ENCODE peak calls at places on chromosomes 3 and 15, in nine cellular contexts. U is OCI-LY7, A is GM23338, M is PC-3, X is A549, Q is hepatocyte, Y is HCT116, L is GM12878, R is neural progenitor cell. K is an unnamed sample.

GRCh38 chr15:51227967-51228783 is 110.2 kb downstream of the CYP19A1 start:
- DNase-seq in A (peak; percentile 42), L (peak; percentile 76), X (peak; percentile 69), R (no peak), U (no peak), Y (peak; percentile 54), Q (peak; percentile 23), M (peak; percentile 52), K (peak; percentile 53)

GRCh38 chr3:185558395-185558794 is 6.0 kb upstream of the LIPH start:
- DNase-seq in Q (peak; percentile 84), R (no peak), A (no peak), L (no peak), X (no peak), M (peak; percentile 96), Y (peak; percentile 84), U (no peak), K (peak; percentile 99)

GRCh38 chr15:67120839-67121540 is 55.6 kb downstream of the SMAD3 start:
- DNase-seq in U (no peak), L (peak; percentile 51), M (peak; percentile 61), Q (peak; percentile 86), R (no peak), X (peak; percentile 90), A (no peak), Y (no peak), K (peak; percentile 56)

GRCh38 chr15:45276851-45277250 is 24.8 kb downstream of the SLC28A2 start:
- DNase-seq in L (peak; percentile 11), X (peak; percentile 33), Y (no peak), R (peak; percentile 18), A (peak; percentile 50), Q (peak; percentile 58), M (peak; percentile 74), U (peak; percentile 52), K (no peak)

GRCh38 chr3:128922804-128923459 is 43.5 kb downstream of the ACAD9 start:
- DNase-seq in A (no peak), U (no peak), Q (no peak), Y (no peak), M (no peak), R (no peak), L (no peak), X (no peak), K (no peak)

GRCh38 chr3:89360155-89360554 is 252.7 kb downstream of the EPHA3 start:
- DNase-seq in Q (no peak), M (peak; percentile 35), R (no peak), X (no peak), Y (no peak), U (no peak), L (no peak), A (no peak), K (peak; percentile 83)

GRCh38 chr3:169149349-169149890 is 514.1 kb downstream of the MECOM start:
- DNase-seq in L (peak; percentile 4), Q (peak; percentile 94), Y (peak; percentile 67), M (peak; percentile 92), R (peak; percentile 95), U (peak; percentile 82), X (peak; percentile 75), A (peak; percentile 90), K (peak; percentile 73)

GRCh38 chr3:134029734-134030381 is at the start of gene SLCO2A1:
- DNase-seq in U (no peak), L (no peak), M (no peak), X (no peak), A (peak; percentile 78), Q (peak; percentile 81), Y (no peak), R (peak; percentile 77), K (no peak)

DNA sequence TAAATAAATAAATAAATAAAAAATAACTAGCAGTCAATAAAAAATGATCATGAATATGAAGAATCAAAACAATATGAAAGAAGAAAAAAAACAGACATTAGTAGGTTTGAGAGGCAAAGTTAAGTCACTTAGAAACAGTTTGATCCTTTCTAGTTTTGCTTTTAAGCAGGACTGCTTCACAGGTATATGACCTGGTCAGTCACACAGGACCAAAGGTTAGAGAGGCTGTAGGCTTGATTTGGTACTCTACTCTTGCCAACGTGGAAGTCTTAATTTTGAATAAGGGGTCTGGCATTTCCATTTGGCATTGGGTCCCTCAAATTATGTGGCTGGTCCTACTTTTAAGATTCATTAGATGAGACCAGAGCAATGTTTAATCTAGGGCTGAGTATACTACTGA is 441.7 kb upstream of the NECTIN3 start:
- DNase-seq in U (no peak), L (no peak), M (no peak), X (no peak), Q (no peak), R (no peak), Y (no peak), A (no peak), K (no peak)
- TF ChIP-seq CTCF in U (no peak), L (no peak), M (no peak), X (no peak), Q (no peak), R (no peak), Y (no peak), A (no peak), K (no peak)

GRCh38 chr15:63198752-63199250 is 9.4 kb downstream of the RAB8B start:
- DNase-seq in R (no peak), L (no peak), Y (no peak), A (no peak), U (no peak), Q (no peak), M (peak; percentile 72), X (no peak), K (no peak)
- H3K4me2 ChIP-seq in R (no peak overlapping the region), L (peak overlapping the region; percentile 44), Y (no peak overlapping the region), A (peak overlapping the region; percentile 3), U (no peak overlapping the region), Q (peak overlapping the region; percentile 26), M (peak overlapping the region; percentile 64), X (peak overlapping the region; percentile 39), K (peak overlapping the region; percentile 57)

GRCh38 chr15:43267439-43267838 is 711 bp upstream of the TGM5 start:
- DNase-seq in X (no peak), Y (no peak), A (no peak), L (no peak), R (no peak), U (no peak), Q (no peak), M (no peak), K (no peak)

GRCh38 chr15:43266834-43267233 is at the start of gene TGM5:
- DNase-seq in M (peak; percentile 39), Y (no peak), Q (peak; percentile 14), A (no peak), R (no peak), U (no peak), L (no peak), X (no peak), K (peak; percentile 91)

GRCh38 chr15:43270113-43270665 is 3.5 kb upstream of the TGM5 start:
- DNase-seq in R (no peak), U (no peak), X (no peak), M (no peak), A (no peak), L (no peak), Q (no peak), Y (no peak), K (no peak)

GRCh38 chr15:43266386-43266785 is 342 bp downstream of the TGM5 start:
- DNase-seq in R (no peak), M (no peak), X (no peak), A (no peak), L (no peak), Y (no peak), U (no peak), Q (no peak), K (no peak)

GRCh38 chr15:43268111-43269105 is 1.7 kb upstream of the TGM5 start:
- DNase-seq in M (peak; percentile 16), A (peak; percentile 77), U (no peak), X (no peak), L (no peak), Q (no peak), R (peak; percentile 72), Y (no peak), K (no peak)
- TF ChIP-seq CTCF in M (peak; percentile 32), A (peak; percentile 62), U (peak; percentile 20), X (no peak), L (peak; percentile 32), Q (no peak), R (peak; percentile 57), Y (peak; percentile 31), K (peak; percentile 51)

GRCh38 chr3:114460459-114460858 is 166.6 kb downstream of the TIGIT start:
- DNase-seq in Y (no peak), X (no peak), Q (no peak), R (no peak), A (no peak), M (no peak), U (no peak), L (no peak), K (no peak)
- H3K4me2 ChIP-seq in Y (no peak overlapping the region), X (no peak overlapping the region), Q (no peak overlapping the region), R (no peak overlapping the region), A (no peak overlapping the region), M (no peak overlapping the region), U (no peak overlapping the region), L (peak overlapping the region; percentile 49), K (no peak overlapping the region)

GRCh38 chr3:73188707-73189106 is 127.2 kb downstream of the EBLN2 start:
- DNase-seq in Q (no peak), U (no peak), X (no peak), M (no peak), Y (no peak), L (no peak), A (no peak), R (no peak), K (no peak)

DNA sequence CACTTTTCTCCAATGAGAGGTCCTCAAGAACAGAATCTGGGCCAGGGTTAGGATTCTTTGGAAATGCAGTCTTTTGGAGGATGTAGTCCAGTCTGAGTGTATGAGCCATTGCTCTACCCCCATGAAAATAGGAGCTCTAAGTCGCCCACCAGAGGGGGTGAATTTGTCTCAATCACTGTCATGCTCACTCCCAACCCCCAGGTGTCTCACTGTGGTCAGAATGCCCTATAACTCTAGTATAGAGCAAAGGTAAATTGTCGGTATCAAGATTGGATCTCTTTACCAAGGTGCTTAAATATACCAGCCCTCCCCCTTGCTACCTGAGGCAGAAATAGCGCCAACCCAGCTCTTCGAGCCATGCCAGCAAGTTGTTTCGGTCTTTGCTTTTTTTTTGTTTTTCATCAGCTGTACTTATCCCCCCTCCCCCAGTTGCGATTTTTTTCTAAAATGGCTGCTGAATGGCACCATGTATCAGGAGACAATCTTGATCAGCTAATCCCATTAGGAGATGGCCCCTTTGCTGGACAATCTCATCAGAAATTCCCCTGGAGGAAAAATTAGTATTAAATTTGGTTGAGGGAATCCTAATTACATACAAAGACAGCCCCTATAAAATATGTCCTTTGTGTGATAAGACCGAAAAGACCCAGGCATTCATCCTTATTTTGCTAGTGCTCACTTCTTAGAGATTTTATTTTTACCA is 130.7 kb downstream of the EBLN2 start:
- DNase-seq in X (peak; percentile 19), U (peak; percentile 10), R (peak; percentile 66), Q (peak; percentile 4), Y (peak; percentile 37), L (no peak), M (peak; percentile 21), A (peak; percentile 91), K (no peak)
- TF ChIP-seq CTCF in X (no peak), U (peak; percentile 69), R (peak; percentile 64), Q (peak; percentile 11), Y (peak; percentile 67), L (no peak), M (peak; percentile 56), A (peak; percentile 84), K (no peak)

DNA sequence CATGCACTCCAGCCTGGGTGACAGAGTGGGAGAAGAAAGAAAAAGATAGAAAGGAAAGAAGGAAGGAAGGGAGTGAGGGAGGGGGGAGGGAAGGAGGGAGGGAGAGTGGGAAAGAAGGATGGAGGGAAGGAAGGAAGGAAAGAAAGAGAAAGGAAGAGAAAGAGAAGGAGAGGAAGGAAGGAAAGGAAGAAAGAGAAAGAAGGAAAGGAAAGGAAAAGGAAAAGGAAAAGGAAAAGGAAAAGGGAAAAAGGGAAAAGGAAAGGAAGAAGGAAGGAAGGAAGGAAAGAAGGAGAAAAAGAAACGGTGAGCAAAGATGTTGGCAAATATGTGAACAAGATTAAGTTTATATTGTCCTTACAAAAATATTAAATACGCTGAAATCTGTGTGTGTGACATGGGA is 36.2 kb upstream of the TICRR start:
- DNase-seq in U (no peak), R (no peak), A (no peak), Q (no peak), X (no peak), Y (no peak), L (no peak), M (no peak), K (no peak)
- H3K4me2 ChIP-seq in U (no peak overlapping the region), R (no peak overlapping the region), A (no peak overlapping the region), Q (no peak overlapping the region), X (no peak overlapping the region), Y (no peak overlapping the region), L (no peak overlapping the region), M (no peak overlapping the region), K (no peak overlapping the region)

K was measured in PC-9.